ENCODE peak calls at places on chromosomes 13 and 19, in ten cellular contexts. F, G, M, N, O, B, S, T, H and X are unnamed samples.

GRCh38 chr13:30216111-30216510 is 91.2 kb downstream of the KATNAL1 start:
- DNase-seq in F (no peak), G (no peak), M (no peak), N (no peak), O (no peak), B (no peak), S (peak), T (no peak), H (no peak), X (peak)

GRCh38 chr13:70310720-70311119 is 202.5 kb upstream of the KLHL1 start:
- DNase-seq in F (peak), G (peak), M (no peak), N (no peak), O (peak), B (no peak), S (peak), T (no peak), H (peak), X (peak)

GRCh38 chr13:46561691-46562090 is 8.7 kb downstream of the LRCH1 start:
- DNase-seq in F (peak), G (no peak), M (no peak), N (no peak), O (no peak), B (no peak), S (no peak), T (no peak), H (no peak), X (no peak)

GRCh38 chr13:113182046-113182445 is 23.6 kb downstream of the PROZ start:
- DNase-seq in F (peak), G (no peak), M (no peak), N (no peak), O (no peak), B (no peak), S (peak), T (no peak), H (no peak), X (peak)

GRCh38 chr13:43122706-43123268 is 99.4 kb downstream of the DNAJC15 start:
- DNase-seq in F (no peak), G (no peak), M (no peak), N (no peak), O (no peak), B (no peak), S (no peak), T (no peak), H (no peak), X (no peak)

GRCh38 chr19:40341601-40342482 is 6.4 kb downstream of the C19orf47 start:
- DNase-seq in F (no peak), G (peak), M (peak), N (no peak), O (no peak), B (peak), S (peak), T (no peak), H (peak), X (no peak)

GRCh38 chr13:46844431-46844830 is 47.5 kb upstream of the ESD start:
- DNase-seq in F (peak), G (no peak), M (no peak), N (no peak), O (no peak), B (no peak), S (no peak), T (no peak), H (no peak), X (no peak)

GRCh38 chr13:93079294-93079693 is 147.3 kb upstream of the GPC6 start:
- DNase-seq in F (peak), G (no peak), M (no peak), N (no peak), O (no peak), B (no peak), S (peak), T (no peak), H (no peak), X (peak)

GRCh38 chr13:97141564-97142005 is 80.5 kb upstream of the MBNL2 start:
- DNase-seq in F (peak), G (peak), M (peak), N (no peak), O (peak), B (no peak), S (peak), T (peak), H (peak), X (peak)

GRCh38 chr13:113815151-113816058 is 48.5 kb downstream of the GAS6 start:
- DNase-seq in F (no peak), G (no peak), M (peak), N (peak), O (no peak), B (no peak), S (no peak), T (no peak), H (no peak), X (no peak)

GRCh38 chr13:97568850-97569249 is 134.9 kb downstream of the RAP2A start:
- DNase-seq in F (no peak), G (no peak), M (no peak), N (no peak), O (no peak), B (no peak), S (peak), T (peak), H (no peak), X (no peak)

GRCh38 chr13:113441661-113442060 is 11.6 kb downstream of the ADPRHL1 start:
- DNase-seq in F (no peak), G (no peak), M (no peak), N (no peak), O (no peak), B (peak), S (no peak), T (no peak), H (no peak), X (no peak)

GRCh38 chr13:66723606-66724005 is 506.5 kb downstream of the PCDH9 start:
- DNase-seq in F (no peak), G (no peak), M (no peak), N (no peak), O (no peak), B (no peak), S (no peak), T (no peak), H (no peak), X (no peak)

GRCh38 chr13:95335667-95336066 is 34.4 kb upstream of the ABCC4 start:
- DNase-seq in F (peak), G (no peak), M (no peak), N (no peak), O (no peak), B (no peak), S (no peak), T (no peak), H (no peak), X (no peak)

GRCh38 chr13:69959041-69959440 is 148.6 kb upstream of the ATXN8OS start:
- DNase-seq in F (no peak), G (no peak), M (no peak), N (no peak), O (no peak), B (no peak), S (no peak), T (no peak), H (no peak), X (no peak)

GRCh38 chr13:76522083-76522755 is 364.0 kb downstream of the KCTD12 start:
- DNase-seq in F (peak), G (peak), M (no peak), N (no peak), O (no peak), B (no peak), S (peak), T (no peak), H (no peak), X (no peak)

GRCh38 chr13:39765801-39766463 is 110.5 kb downstream of the COG6 start:
- DNase-seq in F (peak), G (no peak), M (peak), N (no peak), O (no peak), B (no peak), S (peak), T (peak), H (peak), X (peak)

GRCh38 chr13:102597029-102598015 is 536 bp downstream of the TPP2 start:
- DNase-seq in F (peak), G (peak), M (peak), N (peak), O (peak), B (peak), S (peak), T (peak), H (no peak), X (peak)

GRCh38 chr19:38879400-38879751 is 1.3 kb upstream of the RINL start:
- DNase-seq in F (no peak), G (no peak), M (no peak), N (no peak), O (no peak), B (no peak), S (no peak), T (no peak), H (no peak), X (no peak)
- H3K4me3 ChIP-seq in F (no peak), G (no peak), M (no peak), N (no peak), O (no peak), B (no peak), S (no peak), T (no peak), H (no peak), X (no peak)

DNA sequence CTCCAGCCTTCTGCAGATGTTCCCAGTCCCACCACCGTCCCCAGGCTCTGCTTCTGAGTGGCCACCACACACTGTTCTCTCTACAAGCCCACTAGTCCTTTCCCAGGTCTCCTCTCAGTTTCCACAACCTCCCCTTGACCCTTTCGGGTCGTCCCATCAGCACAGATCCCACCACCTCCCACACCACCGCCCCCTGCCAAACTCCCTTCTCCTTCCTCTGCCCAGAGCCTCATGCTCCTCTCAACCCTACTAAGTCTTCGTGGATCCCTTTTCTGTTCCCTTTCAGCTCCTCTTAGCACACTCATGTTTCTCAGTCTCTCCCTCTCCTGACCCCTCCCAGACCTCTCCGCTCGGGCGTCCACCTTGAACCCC is 1.9 kb downstream of the NAPA start:
- DNase-seq in F (no peak), G (no peak), M (no peak), N (no peak), O (no peak), B (no peak), S (no peak), T (no peak), H (no peak), X (no peak)
- H3K4me3 ChIP-seq in F (peak), G (no peak), M (peak), N (peak), O (peak), B (peak), S (peak), T (no peak), H (peak), X (no peak)

GRCh38 chr19:4389511-4390016 is 10.8 kb downstream of the SH3GL1 start:
- DNase-seq in F (no peak), G (no peak), M (no peak), N (no peak), O (no peak), B (peak), S (no peak), T (no peak), H (no peak), X (no peak)

GRCh38 chr19:4390862-4391693 is 9.3 kb downstream of the SH3GL1 start:
- DNase-seq in F (peak), G (no peak), M (no peak), N (no peak), O (no peak), B (peak), S (peak), T (peak), H (peak), X (no peak)

GRCh38 chr19:4389064-4389375 is 11.3 kb downstream of the SH3GL1 start:
- DNase-seq in F (no peak), G (no peak), M (no peak), N (no peak), O (no peak), B (no peak), S (no peak), T (no peak), H (no peak), X (no peak)

GRCh38 chr19:4391701-4392543 is 8.4 kb downstream of the SH3GL1 start:
- DNase-seq in F (peak), G (no peak), M (peak), N (no peak), O (no peak), B (no peak), S (peak), T (peak), H (no peak), X (peak)

GRCh38 chr19:4390017-4390861 is 10.1 kb downstream of the SH3GL1 start:
- DNase-seq in F (peak), G (peak), M (peak), N (no peak), O (no peak), B (peak), S (peak), T (peak), H (no peak), X (peak)
- H3K4me3 ChIP-seq in F (peak), G (peak), M (peak), N (no peak), O (peak), B (peak), S (peak), T (no peak), H (no peak), X (no peak)

GRCh38 chr13:108789476-108789875 is 160.1 kb downstream of the MYO16 start:
- DNase-seq in F (no peak), G (no peak), M (no peak), N (no peak), O (no peak), B (no peak), S (no peak), T (no peak), H (no peak), X (no peak)
- H3K4me3 ChIP-seq in F (no peak), G (no peak), M (no peak), N (no peak), O (no peak), B (no peak), S (no peak), T (no peak), H (no peak), X (no peak)

GRCh38 chr19:43462887-43463380 is 2.5 kb downstream of the LYPD3 start:
- DNase-seq in F (no peak), G (no peak), M (no peak), N (no peak), O (no peak), B (no peak), S (no peak), T (no peak), H (no peak), X (no peak)
- H3K4me3 ChIP-seq in F (peak), G (peak), M (peak), N (peak), O (peak), B (peak), S (peak), T (no peak), H (peak), X (peak)

GRCh38 chr13:41859555-41859954 is 101.4 kb downstream of the VWA8 start:
- DNase-seq in F (no peak), G (no peak), M (no peak), N (no peak), O (no peak), B (no peak), S (no peak), T (no peak), H (no peak), X (no peak)

GRCh38 chr13:41854758-41855157 is 106.2 kb downstream of the VWA8 start:
- DNase-seq in F (peak), G (no peak), M (no peak), N (no peak), O (no peak), B (no peak), S (peak), T (no peak), H (no peak), X (no peak)

GRCh38 chr13:41864658-41865057 is 96.3 kb downstream of the VWA8 start:
- DNase-seq in F (no peak), G (no peak), M (no peak), N (no peak), O (no peak), B (no peak), S (peak), T (no peak), H (no peak), X (no peak)

GRCh38 chr13:41858783-41859182 is 102.1 kb downstream of the VWA8 start:
- DNase-seq in F (no peak), G (no peak), M (no peak), N (no peak), O (no peak), B (no peak), S (no peak), T (no peak), H (no peak), X (no peak)
- H3K4me3 ChIP-seq in F (no peak), G (no peak), M (no peak), N (no peak), O (no peak), B (no peak), S (no peak), T (no peak), H (no peak), X (no peak)

DNA sequence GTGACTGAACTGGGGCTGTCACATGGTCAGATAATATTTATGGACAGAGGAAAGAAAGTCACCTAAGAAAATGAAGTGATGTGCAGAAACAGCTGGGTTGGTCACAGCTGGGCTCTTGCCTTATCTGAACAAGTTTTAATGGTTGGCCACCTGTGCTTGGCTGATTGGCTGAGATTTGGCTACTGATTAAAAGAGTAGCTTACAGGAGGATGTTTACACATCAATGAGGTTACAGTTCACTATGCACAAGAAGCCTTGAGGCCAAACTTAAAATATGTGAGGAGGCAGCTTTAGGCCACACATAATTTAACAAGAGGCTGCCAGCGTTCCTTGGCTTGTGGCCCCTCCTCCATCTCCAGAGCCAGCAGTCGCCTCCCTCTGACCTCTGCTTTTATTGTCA is 99.2 kb upstream of the C1QTNF9B start:
- DNase-seq in F (no peak), G (no peak), M (no peak), N (no peak), O (no peak), B (no peak), S (no peak), T (no peak), H (no peak), X (no peak)
- H3K4me3 ChIP-seq in F (no peak), G (no peak), M (no peak), N (no peak), O (no peak), B (no peak), S (no peak), T (no peak), H (no peak), X (no peak)

DNA sequence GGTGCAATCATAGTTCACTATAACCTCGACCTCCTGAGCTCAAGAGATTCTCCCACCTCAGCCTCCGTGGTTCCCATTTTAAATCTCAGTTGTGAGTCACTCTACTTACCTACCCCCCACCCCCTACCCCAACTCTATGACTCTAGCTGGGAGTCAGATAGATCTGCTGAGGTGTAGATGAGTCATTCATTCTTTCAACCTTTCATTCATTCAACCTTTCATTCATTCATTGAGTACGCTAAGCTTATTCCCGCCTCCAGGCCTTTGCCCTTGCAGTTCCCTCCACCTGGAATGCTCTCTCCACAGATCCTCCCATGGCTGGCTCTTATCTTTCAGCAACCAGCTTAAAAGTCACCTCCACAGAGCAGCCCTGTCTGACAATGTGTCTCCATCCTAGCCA is 1.1 kb upstream of the MAST1 start:
- DNase-seq in F (no peak), G (no peak), M (no peak), N (no peak), O (no peak), B (no peak), S (no peak), T (no peak), H (no peak), X (no peak)
- H3K4me3 ChIP-seq in F (no peak), G (no peak), M (no peak), N (no peak), O (no peak), B (no peak), S (no peak), T (no peak), H (no peak), X (no peak)

GRCh38 chr19:37304190-37304883 is 66.6 kb upstream of the ZNF527 start:
- DNase-seq in F (no peak), G (peak), M (peak), N (no peak), O (peak), B (no peak), S (no peak), T (peak), H (no peak), X (no peak)
- H3K4me3 ChIP-seq in F (no peak), G (peak), M (peak), N (no peak), O (no peak), B (peak), S (no peak), T (no peak), H (peak), X (peak)